ENCODE peak calls at places on chromosomes 5 and 9, in six cellular contexts. One of them, this sample, is unnamed.

GRCh38 chr5:134110382-134110781 is 4.1 kb upstream of the TCF7 start:
- DNase-seq in IMR-90: no peak
- DNase-seq in right lobe of liver: no peak
- DNase-seq in heart left ventricle: no peak
- DNase-seq in breast epithelium: no peak
- DNase-seq in H1: no peak
- DNase-seq in this sample: no peak

GRCh38 chr5:69001605-69002004 is 92.2 kb upstream of the SLC30A5 start:
- DNase-seq in IMR-90: no peak
- DNase-seq in right lobe of liver: no peak
- DNase-seq in heart left ventricle: no peak
- DNase-seq in breast epithelium: no peak
- DNase-seq in H1: no peak
- DNase-seq in this sample: no peak

GRCh38 chr5:127186657-127187056 is 103.9 kb upstream of the MEGF10 start:
- DNase-seq in IMR-90: no peak
- DNase-seq in right lobe of liver: no peak
- DNase-seq in heart left ventricle: no peak
- DNase-seq in breast epithelium: no peak
- DNase-seq in H1: no peak
- DNase-seq in this sample: no peak

GRCh38 chr5:7422262-7422661 is 26.3 kb downstream of the ADCY2 start:
- DNase-seq in IMR-90: no peak
- DNase-seq in right lobe of liver: no peak
- DNase-seq in heart left ventricle: no peak
- DNase-seq in breast epithelium: no peak
- DNase-seq in H1: no peak
- DNase-seq in this sample: no peak

GRCh38 chr5:97181856-97182545 is 1.0 kb downstream of the RIOK2 start:
- DNase-seq in IMR-90: peak
- DNase-seq in right lobe of liver: no peak
- DNase-seq in heart left ventricle: no peak
- DNase-seq in breast epithelium: no peak
- DNase-seq in H1: no peak
- DNase-seq in this sample: no peak

GRCh38 chr9:33778700-33779351 is 16.5 kb upstream of the PRSS3 start:
- DNase-seq in IMR-90: peak
- DNase-seq in right lobe of liver: no peak
- DNase-seq in heart left ventricle: peak
- DNase-seq in breast epithelium: no peak
- DNase-seq in H1: peak
- DNase-seq in this sample: peak

GRCh38 chr5:110032386-110032785 is 342.7 kb downstream of the MAN2A1 start:
- DNase-seq in IMR-90: no peak
- DNase-seq in right lobe of liver: no peak
- DNase-seq in heart left ventricle: no peak
- DNase-seq in breast epithelium: no peak
- DNase-seq in H1: no peak
- DNase-seq in this sample: no peak

GRCh38 chr5:61228691-61229280 is 66.5 kb upstream of the SMIM15 start:
- DNase-seq in IMR-90: peak
- DNase-seq in right lobe of liver: no peak
- DNase-seq in heart left ventricle: no peak
- DNase-seq in breast epithelium: no peak
- DNase-seq in H1: no peak
- DNase-seq in this sample: peak

GRCh38 chr5:109998717-109999116 is 309.0 kb downstream of the MAN2A1 start:
- DNase-seq in IMR-90: no peak
- DNase-seq in right lobe of liver: no peak
- DNase-seq in heart left ventricle: no peak
- DNase-seq in breast epithelium: no peak
- DNase-seq in H1: no peak
- DNase-seq in this sample: no peak

GRCh38 chr5:79962580-79963222 is 28.4 kb downstream of the MTX3 start:
- DNase-seq in IMR-90: peak
- DNase-seq in right lobe of liver: no peak
- DNase-seq in heart left ventricle: no peak
- DNase-seq in breast epithelium: no peak
- DNase-seq in H1: no peak
- DNase-seq in this sample: no peak

GRCh38 chr9:95722141-95722540 is 153.3 kb upstream of the ERCC6L2 start:
- DNase-seq in IMR-90: no peak
- DNase-seq in right lobe of liver: no peak
- DNase-seq in heart left ventricle: no peak
- DNase-seq in breast epithelium: no peak
- DNase-seq in H1: no peak
- DNase-seq in this sample: no peak

GRCh38 chr5:107155667-107156066 is 515.1 kb downstream of the EFNA5 start:
- DNase-seq in IMR-90: no peak
- DNase-seq in right lobe of liver: no peak
- DNase-seq in heart left ventricle: no peak
- DNase-seq in breast epithelium: no peak
- DNase-seq in H1: no peak
- DNase-seq in this sample: no peak

GRCh38 chr5:34895641-34896419 is 19.5 kb downstream of the RAD1 start:
- DNase-seq in IMR-90: no peak
- DNase-seq in right lobe of liver: no peak
- DNase-seq in heart left ventricle: no peak
- DNase-seq in breast epithelium: no peak
- DNase-seq in H1: no peak
- DNase-seq in this sample: no peak

GRCh38 chr9:68505681-68506409 is 34.8 kb downstream of the TMEM252 start:
- DNase-seq in IMR-90: no peak
- DNase-seq in right lobe of liver: no peak
- DNase-seq in heart left ventricle: no peak
- DNase-seq in breast epithelium: no peak
- DNase-seq in H1: no peak
- DNase-seq in this sample: no peak

GRCh38 chr5:124747770-124748686 is 1.6 kb upstream of the ZNF608 start:
- DNase-seq in IMR-90: peak
- DNase-seq in right lobe of liver: no peak
- DNase-seq in heart left ventricle: no peak
- DNase-seq in breast epithelium: no peak
- DNase-seq in H1: no peak
- DNase-seq in this sample: peak

GRCh38 chr5:43019615-43020293 is 20.4 kb downstream of the ANXA2R start:
- DNase-seq in IMR-90: peak
- DNase-seq in right lobe of liver: peak
- DNase-seq in heart left ventricle: peak
- DNase-seq in breast epithelium: no peak
- DNase-seq in H1: no peak
- DNase-seq in this sample: peak

GRCh38 chr9:87763286-87763685 is 37.4 kb downstream of the CTSL start:
- DNase-seq in IMR-90: no peak
- DNase-seq in right lobe of liver: no peak
- DNase-seq in heart left ventricle: no peak
- DNase-seq in breast epithelium: no peak
- DNase-seq in H1: no peak
- DNase-seq in this sample: no peak

GRCh38 chr9:35272989-35273388 is 111.2 kb downstream of the UNC13B start:
- DNase-seq in IMR-90: peak
- DNase-seq in right lobe of liver: no peak
- DNase-seq in heart left ventricle: no peak
- DNase-seq in breast epithelium: no peak
- DNase-seq in H1: no peak
- DNase-seq in this sample: no peak

GRCh38 chr5:124025306-124025705 is 513.3 kb downstream of the CSNK1G3 start:
- DNase-seq in IMR-90: no peak
- DNase-seq in right lobe of liver: no peak
- DNase-seq in heart left ventricle: no peak
- DNase-seq in breast epithelium: no peak
- DNase-seq in H1: no peak
- DNase-seq in this sample: no peak

GRCh38 chr5:141192110-141192725 is at the start of gene PCDHB10:
- DNase-seq in IMR-90: peak
- DNase-seq in right lobe of liver: no peak
- DNase-seq in heart left ventricle: no peak
- DNase-seq in breast epithelium: no peak
- DNase-seq in H1: peak
- DNase-seq in this sample: no peak
- TF ChIP-seq POLR2A in IMR-90: no peak
- TF ChIP-seq POLR2A in right lobe of liver: no peak
- TF ChIP-seq POLR2A in heart left ventricle: no peak
- TF ChIP-seq POLR2A in breast epithelium: no peak
- TF ChIP-seq POLR2A in H1: no peak
- TF ChIP-seq POLR2A in this sample: no peak

DNA sequence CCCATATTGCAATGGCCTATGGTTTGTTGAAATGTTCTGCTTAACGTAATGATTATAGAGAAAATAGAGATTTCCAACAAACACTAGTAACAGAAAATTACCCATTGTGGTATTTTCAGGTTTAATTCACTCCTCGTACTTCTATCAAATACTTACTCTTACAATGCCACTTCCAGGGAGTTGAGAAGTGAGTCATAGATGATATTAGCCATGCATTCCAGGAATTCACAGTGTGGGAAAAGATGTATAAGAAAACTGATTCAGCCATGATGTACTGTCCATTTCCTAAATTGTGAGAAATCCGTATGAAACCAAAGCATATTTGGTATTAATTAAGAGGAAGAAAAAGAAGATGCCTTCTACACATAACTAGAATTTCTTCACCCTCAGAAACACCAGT is 1854.6 kb upstream of the WWC1 start:
- DNase-seq in IMR-90: no peak
- DNase-seq in right lobe of liver: no peak
- DNase-seq in heart left ventricle: no peak
- DNase-seq in breast epithelium: no peak
- DNase-seq in H1: no peak
- DNase-seq in this sample: no peak
- TF ChIP-seq POLR2A in IMR-90: no peak
- TF ChIP-seq POLR2A in right lobe of liver: no peak
- TF ChIP-seq POLR2A in heart left ventricle: no peak
- TF ChIP-seq POLR2A in breast epithelium: no peak
- TF ChIP-seq POLR2A in H1: no peak
- TF ChIP-seq POLR2A in this sample: no peak

DNA sequence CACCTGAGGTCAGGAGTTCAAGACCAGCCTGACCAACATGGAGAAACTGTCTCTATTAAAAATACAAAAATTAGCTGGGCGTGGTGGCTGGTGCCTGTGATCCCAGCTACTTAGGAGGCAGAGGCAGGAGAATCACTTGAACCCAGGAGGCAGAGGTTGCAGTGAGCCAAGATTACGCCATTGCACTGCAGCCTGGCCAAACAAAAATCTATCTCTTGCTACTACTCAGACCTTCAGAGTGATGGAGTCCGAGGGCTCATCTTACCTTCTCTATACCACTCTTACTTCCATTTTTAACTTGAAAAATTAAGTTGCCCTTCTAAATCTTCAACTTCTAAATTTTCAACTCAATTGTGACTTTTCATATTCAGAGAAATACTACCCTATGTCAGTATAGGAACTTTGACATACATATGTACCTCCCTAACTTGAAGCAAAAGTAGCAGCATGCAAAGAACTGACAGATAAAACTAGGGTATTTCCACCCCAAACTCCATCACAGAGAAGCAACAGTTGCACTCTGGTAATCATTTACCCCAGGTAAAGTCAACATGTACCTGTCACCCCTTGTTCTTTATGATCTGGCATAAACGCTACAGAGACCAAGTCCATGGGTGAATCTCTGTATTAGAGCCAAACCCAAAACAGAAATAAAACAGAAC is 11.4 kb downstream of the ZFAND5 start:
- DNase-seq in IMR-90: no peak
- DNase-seq in right lobe of liver: no peak
- DNase-seq in heart left ventricle: no peak
- DNase-seq in breast epithelium: no peak
- DNase-seq in H1: no peak
- DNase-seq in this sample: no peak
- TF ChIP-seq POLR2A in IMR-90: peak
- TF ChIP-seq POLR2A in right lobe of liver: peak
- TF ChIP-seq POLR2A in heart left ventricle: no peak
- TF ChIP-seq POLR2A in breast epithelium: no peak
- TF ChIP-seq POLR2A in H1: peak
- TF ChIP-seq POLR2A in this sample: no peak

GRCh38 chr9:135814421-135814820 is 92.9 kb downstream of the CAMSAP1 start:
- DNase-seq in IMR-90: no peak
- DNase-seq in right lobe of liver: no peak
- DNase-seq in heart left ventricle: no peak
- DNase-seq in breast epithelium: no peak
- DNase-seq in H1: no peak
- DNase-seq in this sample: no peak
- TF ChIP-seq POLR2A in IMR-90: no peak
- TF ChIP-seq POLR2A in right lobe of liver: no peak
- TF ChIP-seq POLR2A in heart left ventricle: no peak
- TF ChIP-seq POLR2A in breast epithelium: no peak
- TF ChIP-seq POLR2A in H1: no peak
- TF ChIP-seq POLR2A in this sample: no peak

DNA sequence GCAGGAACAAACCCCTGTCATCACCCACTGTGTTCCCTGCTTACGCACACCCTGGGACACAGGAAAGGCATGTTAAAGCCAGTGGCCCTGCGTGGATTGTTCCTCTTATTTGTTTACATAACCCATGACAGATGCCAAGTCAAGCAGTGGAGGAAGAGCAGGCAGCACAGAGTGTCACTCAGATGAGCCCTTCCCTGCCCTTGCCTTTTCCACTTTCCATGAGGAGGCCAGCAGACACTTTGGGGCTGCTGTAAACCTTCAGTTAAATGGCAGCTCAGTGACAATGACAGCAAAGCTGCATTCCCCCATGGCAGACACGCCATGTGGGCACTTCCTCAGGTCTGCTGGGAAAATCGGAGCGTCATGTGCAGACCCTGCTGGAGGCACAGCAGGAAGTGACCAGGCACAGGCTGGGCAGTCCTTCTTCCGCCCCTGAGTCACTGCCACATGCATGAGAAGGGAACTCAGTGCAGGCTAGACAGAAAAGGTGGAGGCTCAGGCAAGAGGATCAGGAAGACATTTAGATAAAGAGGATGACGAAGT is 216.8 kb upstream of the PIK3R1 start:
- DNase-seq in IMR-90: peak
- DNase-seq in right lobe of liver: peak
- DNase-seq in heart left ventricle: peak
- DNase-seq in breast epithelium: peak
- DNase-seq in H1: no peak
- DNase-seq in this sample: peak
- TF ChIP-seq POLR2A in IMR-90: no peak
- TF ChIP-seq POLR2A in right lobe of liver: peak
- TF ChIP-seq POLR2A in heart left ventricle: no peak
- TF ChIP-seq POLR2A in breast epithelium: no peak
- TF ChIP-seq POLR2A in H1: no peak
- TF ChIP-seq POLR2A in this sample: no peak

This sample was measured in thyroid gland.